ENCODE peak calls at places on chromosomes 2 and 18, in four cellular contexts. One of them, this sample, is unnamed.
A peak's percentile ranks its signal among the peaks of the same experiment; 100 is the strongest.

GRCh38 chr2:29703336-29703735 is 218.1 kb downstream of the ALK start:
- DNase-seq in CD4-positive, alpha-beta T cell: no peak
- DNase-seq in sigmoid colon: no peak
- DNase-seq in D341Med: no peak
- DNase-seq in this sample: no peak

GRCh38 chr2:188523901-188524300 is 232.2 kb downstream of the GULP1 start:
- DNase-seq in CD4-positive, alpha-beta T cell: no peak
- DNase-seq in sigmoid colon: no peak
- DNase-seq in D341Med: no peak
- DNase-seq in this sample: no peak

GRCh38 chr2:50335852-50336251 is 696.1 kb downstream of the NRXN1 start:
- DNase-seq in CD4-positive, alpha-beta T cell: no peak
- DNase-seq in sigmoid colon: no peak
- DNase-seq in D341Med: no peak
- DNase-seq in this sample: no peak

GRCh38 chr2:238771193-238771592 is 76.7 kb upstream of the TWIST2 start:
- DNase-seq in CD4-positive, alpha-beta T cell: no peak
- DNase-seq in sigmoid colon: no peak
- DNase-seq in D341Med: no peak
- DNase-seq in this sample: no peak

GRCh38 chr2:177165731-177166711 is 46.6 kb upstream of the HNRNPA3 start:
- DNase-seq in CD4-positive, alpha-beta T cell: no peak
- DNase-seq in sigmoid colon: no peak
- DNase-seq in D341Med: no peak
- DNase-seq in this sample: no peak

GRCh38 chr2:106158871-106159270 is 35.2 kb downstream of the UXS1 start:
- DNase-seq in CD4-positive, alpha-beta T cell: no peak
- DNase-seq in sigmoid colon: no peak
- DNase-seq in D341Med: no peak
- DNase-seq in this sample: peak; percentile 44

GRCh38 chr2:126891681-126892500 is 6.8 kb upstream of the TEX51 start:
- DNase-seq in CD4-positive, alpha-beta T cell: no peak
- DNase-seq in sigmoid colon: no peak
- DNase-seq in D341Med: no peak
- DNase-seq in this sample: no peak

GRCh38 chr2:161418715-161419337 is 2.7 kb downstream of the TBR1 start:
- DNase-seq in CD4-positive, alpha-beta T cell: no peak
- DNase-seq in sigmoid colon: no peak
- DNase-seq in D341Med: peak; percentile 45
- DNase-seq in this sample: no peak

GRCh38 chr2:215749092-215749957 is 264.0 kb downstream of the MREG start:
- DNase-seq in CD4-positive, alpha-beta T cell: no peak
- DNase-seq in sigmoid colon: peak; percentile 86
- DNase-seq in D341Med: no peak
- DNase-seq in this sample: no peak

GRCh38 chr2:158926478-158926948 is 41.9 kb upstream of the TANC1 start:
- DNase-seq in CD4-positive, alpha-beta T cell: no peak
- DNase-seq in sigmoid colon: no peak
- DNase-seq in D341Med: no peak
- DNase-seq in this sample: no peak

GRCh38 chr2:38120829-38121228 is 44.9 kb upstream of the CYP1B1 start:
- DNase-seq in CD4-positive, alpha-beta T cell: no peak
- DNase-seq in sigmoid colon: no peak
- DNase-seq in D341Med: no peak
- DNase-seq in this sample: no peak

GRCh38 chr2:209523041-209523740 is 99.3 kb downstream of the MAP2 start:
- DNase-seq in CD4-positive, alpha-beta T cell: no peak
- DNase-seq in sigmoid colon: no peak
- DNase-seq in D341Med: no peak
- DNase-seq in this sample: no peak

GRCh38 chr2:217277646-217278048 is 417.8 kb upstream of the TNP1 start:
- DNase-seq in CD4-positive, alpha-beta T cell: no peak
- DNase-seq in sigmoid colon: peak; percentile 83
- DNase-seq in D341Med: no peak
- DNase-seq in this sample: no peak

GRCh38 chr18:55152801-55153200 is 193.5 kb upstream of the CCDC68 start:
- DNase-seq in CD4-positive, alpha-beta T cell: no peak
- DNase-seq in sigmoid colon: no peak
- DNase-seq in D341Med: no peak
- DNase-seq in this sample: no peak

GRCh38 chr2:170421175-170421687 is 243.3 kb downstream of the MYO3B start:
- DNase-seq in CD4-positive, alpha-beta T cell: no peak
- DNase-seq in sigmoid colon: no peak
- DNase-seq in D341Med: no peak
- DNase-seq in this sample: no peak

GRCh38 chr2:74333175-74333574 is 10.0 kb downstream of the SLC4A5 start:
- DNase-seq in CD4-positive, alpha-beta T cell: no peak
- DNase-seq in sigmoid colon: no peak
- DNase-seq in D341Med: peak; percentile 62
- DNase-seq in this sample: no peak

GRCh38 chr18:27075828-27076227 is 109.3 kb downstream of the CHST9 start:
- DNase-seq in CD4-positive, alpha-beta T cell: no peak
- DNase-seq in sigmoid colon: no peak
- DNase-seq in D341Med: no peak
- DNase-seq in this sample: no peak

GRCh38 chr18:48868468-48869466 is 82.0 kb downstream of the SMAD7 start:
- DNase-seq in CD4-positive, alpha-beta T cell: no peak
- DNase-seq in sigmoid colon: no peak
- DNase-seq in D341Med: no peak
- DNase-seq in this sample: no peak

GRCh38 chr2:100537918-100538317 is 24.9 kb upstream of the PDCL3 start:
- DNase-seq in CD4-positive, alpha-beta T cell: no peak
- DNase-seq in sigmoid colon: no peak
- DNase-seq in D341Med: no peak
- DNase-seq in this sample: no peak

GRCh38 chr2:240126731-240127130 is 9.4 kb downstream of the COPS9 start:
- DNase-seq in CD4-positive, alpha-beta T cell: no peak
- DNase-seq in sigmoid colon: no peak
- DNase-seq in D341Med: no peak
- DNase-seq in this sample: no peak

GRCh38 chr18:37248281-37248680 is 317.3 kb downstream of the CELF4 start:
- DNase-seq in CD4-positive, alpha-beta T cell: no peak
- DNase-seq in sigmoid colon: no peak
- DNase-seq in D341Med: no peak
- DNase-seq in this sample: no peak

GRCh38 chr2:145591109-145591809 is 1071.3 kb upstream of the ZEB2 start:
- DNase-seq in CD4-positive, alpha-beta T cell: no peak
- DNase-seq in sigmoid colon: no peak
- DNase-seq in D341Med: no peak
- DNase-seq in this sample: no peak

GRCh38 chr2:30224147-30224546 is 7.2 kb upstream of the LBH start:
- DNase-seq in CD4-positive, alpha-beta T cell: no peak
- DNase-seq in sigmoid colon: no peak
- DNase-seq in D341Med: no peak
- DNase-seq in this sample: no peak

This sample was measured in CD8-positive, alpha-beta T cell.